ENCODE peak calls at places on chromosomes 12 and 14, in seven cellular contexts. Y is heart right ventricle, S is PC-3, E is cardiac muscle cell, P is uterus, N is A549, Z is H9. B is an unnamed sample. For H3K4me1, the result is how much of the 10 kb centered on the place peaks cover.

GRCh38 chr14:50600849-50601248 is 40.9 kb downstream of the ATL1 start:
- DNase-seq in E (peak), N (peak), Z (peak), P (peak), S (no peak), Y (no peak), B (no peak)

GRCh38 chr12:53145383-53145782 is 35.1 kb upstream of the ZNF740 start:
- DNase-seq in P (no peak), E (peak), S (no peak), Z (no peak), N (no peak), Y (no peak), B (no peak)

GRCh38 chr14:73630009-73630780 is 14.6 kb upstream of the DNAL1 start:
- DNase-seq in Z (no peak), E (no peak), S (no peak), N (no peak), P (no peak), Y (no peak), B (no peak)

GRCh38 chr12:23221066-23221465 is 596.1 kb downstream of the ETNK1 start:
- DNase-seq in S (peak), Z (peak), Y (no peak), N (no peak), P (no peak), E (no peak), B (no peak)

GRCh38 chr14:74584966-74585365 is 27.1 kb downstream of the LTBP2 start:
- DNase-seq in N (no peak), Z (no peak), E (no peak), P (peak), Y (no peak), S (no peak), B (peak)

GRCh38 chr14:100679707-100680438 is 46.8 kb upstream of the DLK1 start:
- DNase-seq in S (no peak), Y (peak), E (peak), N (no peak), Z (no peak), P (peak), B (peak)

GRCh38 chr12:122875590-122876220 is 20.2 kb downstream of the VPS37B start:
- DNase-seq in Z (peak), E (no peak), N (no peak), P (no peak), S (no peak), Y (no peak), B (no peak)

GRCh38 chr14:55705651-55706340 is 125.8 kb downstream of the KTN1 start:
- DNase-seq in N (peak), E (no peak), S (peak), Y (no peak), Z (no peak), P (no peak), B (no peak)

GRCh38 chr12:105433804-105434203 is 103.3 kb downstream of the C12orf75 start:
- DNase-seq in Y (no peak), E (peak), N (no peak), Z (no peak), P (no peak), S (peak), B (no peak)

GRCh38 chr14:67172056-67172455 is 17.2 kb upstream of the GARIN2 start:
- DNase-seq in N (no peak), S (no peak), Y (no peak), Z (no peak), E (no peak), P (no peak), B (no peak)

GRCh38 chr12:124484526-124484953 is 82.9 kb downstream of the NCOR2 start:
- DNase-seq in Y (no peak), S (no peak), P (no peak), E (no peak), N (no peak), Z (no peak), B (peak)

GRCh38 chr12:82366182-82366581 is 7.9 kb downstream of the METTL25 start:
- DNase-seq in P (no peak), Z (no peak), S (no peak), E (no peak), N (no peak), Y (no peak), B (no peak)

GRCh38 chr12:106226884-106227640 is 20.8 kb downstream of the CKAP4 start:
- DNase-seq in E (peak), N (peak), P (no peak), Y (no peak), Z (peak), S (peak), B (no peak)

GRCh38 chr12:104462931-104463339 is 6.2 kb downstream of the CHST11 start:
- DNase-seq in P (no peak), E (no peak), Z (no peak), S (no peak), N (no peak), Y (no peak), B (no peak)

GRCh38 chr12:93156091-93156490 is 221.6 kb upstream of the NUDT4 start:
- DNase-seq in Z (no peak), N (no peak), P (no peak), E (no peak), S (no peak), Y (no peak), B (no peak)

DNA sequence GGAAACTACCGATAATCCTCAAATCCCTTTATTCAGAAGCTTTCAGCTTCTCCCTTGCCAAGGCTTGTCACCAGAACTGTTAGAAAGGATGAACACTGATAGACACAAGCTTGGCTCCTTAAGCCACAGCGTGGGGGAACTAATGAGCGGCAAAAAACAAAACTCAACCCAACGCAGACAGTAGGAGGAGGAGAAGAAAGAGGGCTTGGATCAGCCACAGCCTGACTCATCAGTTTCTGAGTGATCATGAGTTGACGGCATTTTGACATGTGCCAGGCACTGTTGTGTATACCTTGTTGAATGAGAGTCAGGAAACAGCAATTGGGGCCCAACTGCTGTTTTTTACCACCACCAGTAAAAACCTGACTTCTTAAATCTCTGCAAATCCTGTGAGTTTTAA is 23.7 kb downstream of the PLXNC1 start:
- DNase-seq in E (peak), N (no peak), Y (no peak), S (peak), P (no peak), Z (no peak), B (no peak)
- H3K4me1 ChIP-seq in E (under half), N (under half), Y (under half), S (under half), P (under half), Z (under half), B (under half)

GRCh38 chr12:102880783-102881182 is 36.3 kb downstream of the PAH start:
- DNase-seq in Y (no peak), S (no peak), N (no peak), Z (no peak), P (no peak), E (no peak), B (no peak)

GRCh38 chr12:102879144-102879763 is 37.8 kb downstream of the PAH start:
- DNase-seq in P (peak), Y (no peak), S (peak), N (peak), E (peak), Z (peak), B (no peak)

GRCh38 chr12:102874819-102875218 is 42.2 kb downstream of the PAH start:
- DNase-seq in S (no peak), P (no peak), E (no peak), N (no peak), Z (no peak), Y (no peak), B (peak)

GRCh38 chr12:102873077-102873476 is 44.0 kb downstream of the PAH start:
- DNase-seq in E (no peak), N (no peak), Z (no peak), P (no peak), S (no peak), Y (no peak), B (no peak)

DNA sequence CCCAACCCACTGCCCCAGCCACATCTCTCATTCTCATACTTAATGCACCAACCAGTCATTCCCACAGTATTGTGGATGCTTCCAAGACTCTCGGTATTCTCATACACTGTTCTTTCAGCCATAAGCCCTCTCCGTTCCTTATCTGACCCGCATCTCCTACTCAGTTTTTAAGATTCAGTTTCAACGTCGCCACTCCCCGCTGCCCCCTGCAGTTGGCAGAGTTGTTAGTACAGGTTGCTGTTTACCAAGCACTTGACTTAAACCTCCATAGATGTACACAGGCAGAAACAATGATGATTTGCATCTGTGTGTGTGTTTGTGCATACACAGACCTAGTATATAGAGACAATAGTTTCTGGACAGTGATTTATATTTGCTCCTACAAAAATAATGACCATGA is 40.2 kb downstream of the PAH start:
- DNase-seq in N (peak), Z (peak), E (no peak), S (no peak), P (no peak), Y (no peak), B (no peak)
- TF ChIP-seq CTCF in N (no peak), Z (peak), E (no peak), S (peak), P (no peak), Y (no peak), B (no peak)

GRCh38 chr14:76950043-76951020 is 78.2 kb downstream of the IRF2BPL start:
- DNase-seq in S (peak), E (peak), P (no peak), N (no peak), Z (no peak), Y (no peak), B (peak)
- H3K27ac ChIP-seq in S (peak), E (no peak), P (peak), N (peak), Z (no peak), Y (no peak), B (peak)

DNA sequence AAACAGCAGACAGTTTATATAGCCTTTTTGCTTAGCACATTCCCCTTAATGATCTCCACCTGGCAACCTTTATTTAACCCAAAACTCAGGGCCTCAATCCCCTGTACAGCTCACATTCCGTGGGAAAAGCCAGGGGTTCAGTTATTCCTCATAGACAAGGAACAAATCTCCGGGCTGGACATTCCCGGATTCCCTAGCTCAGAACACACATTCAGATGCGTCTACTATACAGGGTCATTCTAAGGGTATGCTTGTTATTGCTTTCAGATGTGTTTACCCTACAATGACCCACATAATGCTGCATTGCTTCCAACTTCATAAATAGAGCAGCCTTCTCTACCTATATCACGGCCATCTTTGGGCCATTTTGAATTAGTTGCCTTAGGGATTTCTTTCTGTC is 73.9 kb upstream of the DCN start:
- DNase-seq in Y (no peak), N (no peak), Z (no peak), E (peak), S (no peak), P (no peak), B (no peak)
- H3K4me1 ChIP-seq in Y (under half), N (under half), Z (under half), E (under half), S (under half), P (under half), B (under half)

GRCh38 chr14:57189070-57189469 is 79.6 kb downstream of the EXOC5 start:
- DNase-seq in E (peak), P (no peak), Z (no peak), Y (no peak), S (peak), N (peak), B (no peak)
- TF ChIP-seq CTCF in E (peak), P (no peak), Z (peak), Y (no peak), S (peak), N (no peak), B (peak)

DNA sequence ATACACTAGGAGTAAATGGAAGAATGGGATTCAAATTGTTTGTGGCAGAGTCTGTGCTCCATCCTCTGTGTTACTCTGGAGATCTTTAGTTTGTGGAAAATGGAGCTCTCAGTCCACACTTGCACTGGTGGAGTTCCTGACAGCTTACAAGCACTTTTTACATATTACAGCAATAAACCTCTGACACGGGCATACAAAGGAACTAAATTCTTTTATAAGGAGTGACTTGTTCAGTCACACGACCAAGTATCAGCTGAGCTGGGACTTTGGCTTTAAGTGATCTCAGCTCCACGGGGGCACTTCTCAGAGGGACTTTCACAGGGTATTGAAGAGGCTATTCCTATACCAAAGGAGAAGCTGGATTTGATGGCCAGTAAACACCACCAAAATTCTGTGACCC is 417.4 kb downstream of the LRIG3 start:
- DNase-seq in Z (no peak), P (no peak), S (no peak), E (no peak), N (no peak), Y (no peak), B (no peak)
- H3K27ac ChIP-seq in Z (no peak), P (no peak), S (no peak), E (no peak), N (no peak), Y (no peak), B (no peak)

B was measured in ovary.